ENCODE peak calls at places on chromosome 4, in eight cellular contexts. C is GM12865; T is psoas muscle; X is SK-N-MC; M is CD4-positive, alpha-beta memory T cell; B is stomach; O is aorta; Z is body of pancreas. H is an unnamed sample.

GRCh38 chr4:85491527-85491926 is 16.6 kb downstream of the ARHGAP24 start:
- DNase-seq in T (no peak), Z (no peak), O (no peak), M (no peak), B (no peak), C (peak), X (no peak), H (no peak)

GRCh38 chr4:164768516-164768915 is 14.6 kb downstream of the SMIM31 start:
- DNase-seq in C (peak), X (peak), Z (no peak), M (no peak), B (no peak), O (no peak), T (no peak), H (no peak)

GRCh38 chr4:140717313-140717712 is 38.9 kb downstream of the TBC1D9 start:
- DNase-seq in B (no peak), M (no peak), X (no peak), Z (no peak), T (no peak), O (no peak), C (no peak), H (no peak)

GRCh38 chr4:185238261-185238681 is 28.9 kb downstream of the SNX25 start:
- DNase-seq in Z (no peak), B (no peak), T (no peak), O (no peak), X (no peak), M (no peak), C (no peak), H (no peak)

GRCh38 chr4:164890691-164891090 is 13.7 kb downstream of the APELA start:
- DNase-seq in O (no peak), B (no peak), C (peak), Z (no peak), T (no peak), M (no peak), X (no peak), H (no peak)

GRCh38 chr4:185054876-185055275 is 36.6 kb downstream of the HELT start:
- DNase-seq in C (no peak), Z (no peak), X (no peak), M (no peak), B (no peak), T (no peak), O (no peak), H (no peak)

GRCh38 chr4:117447925-117448324 is 362.5 kb upstream of the TRAM1L1 start:
- DNase-seq in M (no peak), C (peak), T (no peak), Z (no peak), B (no peak), O (no peak), X (no peak), H (no peak)

GRCh38 chr4:92307156-92307555 is 3.4 kb downstream of the GRID2 start:
- DNase-seq in B (no peak), T (no peak), M (no peak), X (no peak), O (no peak), C (no peak), Z (no peak), H (no peak)

GRCh38 chr4:9999956-10000551 is 21.2 kb downstream of the SLC2A9 start:
- DNase-seq in M (no peak), Z (no peak), C (peak), B (no peak), T (no peak), X (no peak), O (no peak), H (no peak)

DNA sequence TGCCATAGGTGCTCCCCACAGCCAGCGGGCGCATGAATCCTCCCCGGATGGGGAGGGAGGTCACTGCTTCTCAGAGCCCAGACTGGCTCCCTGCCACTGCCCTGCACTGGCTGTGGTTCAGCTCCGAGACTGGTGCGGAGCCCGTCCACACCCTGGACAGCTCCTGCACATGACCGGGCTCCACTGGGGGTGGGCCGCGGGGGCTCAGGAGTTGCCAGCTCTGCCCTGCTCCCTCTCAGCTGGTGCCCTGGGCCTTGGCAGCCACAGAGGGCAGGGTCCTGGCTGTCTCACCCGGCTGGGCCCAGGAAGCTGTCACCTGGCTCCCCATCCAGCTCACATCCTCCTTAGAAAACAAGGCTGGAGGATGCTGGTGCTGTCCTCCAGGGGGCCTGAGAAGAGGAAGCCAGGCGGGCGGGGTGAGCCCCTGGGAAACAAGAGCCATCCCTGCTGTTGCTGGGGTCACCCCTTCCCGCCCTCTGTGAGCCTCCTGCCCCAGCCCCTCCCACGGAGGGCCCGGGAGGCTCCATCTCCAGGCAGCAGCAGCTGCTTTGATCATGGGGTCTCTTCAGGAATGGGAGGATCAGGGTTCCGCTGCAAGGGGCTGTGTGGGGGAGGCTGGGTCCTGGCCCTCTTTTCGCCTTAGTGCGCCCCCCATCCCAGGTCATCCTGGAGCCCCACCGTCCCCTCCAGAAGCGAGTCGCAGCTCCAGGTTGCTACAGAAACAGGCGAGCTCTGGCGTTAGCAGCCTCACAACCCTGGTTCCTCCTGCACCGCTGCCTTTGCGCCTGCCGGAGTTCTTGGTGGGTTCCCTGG is 64.7 kb upstream of the ADRA2C start:
- DNase-seq in Z (no peak), O (peak), T (peak), C (no peak), B (no peak), M (no peak), X (no peak), H (peak)
- H3K4me3 ChIP-seq in Z (no peak), O (no peak), T (no peak), C (no peak), B (no peak), M (no peak), X (no peak), H (no peak)

GRCh38 chr4:15376145-15376544 is 51.7 kb upstream of the C1QTNF7 start:
- DNase-seq in B (no peak), C (no peak), T (no peak), M (no peak), X (no peak), Z (no peak), O (no peak), H (no peak)
- H3K4me3 ChIP-seq in B (no peak), C (no peak), T (no peak), M (no peak), X (no peak), Z (no peak), O (no peak), H (no peak)

GRCh38 chr4:82042042-82042441 is 331.7 kb downstream of the HNRNPD start:
- DNase-seq in C (no peak), X (no peak), Z (no peak), O (no peak), T (no peak), M (no peak), B (no peak), H (no peak)

GRCh38 chr4:82045267-82045666 is 328.5 kb downstream of the HNRNPD start:
- DNase-seq in X (no peak), O (no peak), T (no peak), M (no peak), C (no peak), B (no peak), Z (no peak), H (no peak)

GRCh38 chr4:82043809-82044137 is 330.0 kb downstream of the HNRNPD start:
- DNase-seq in O (no peak), C (no peak), T (no peak), M (no peak), Z (no peak), X (no peak), B (no peak), H (peak)

GRCh38 chr4:82044141-82044993 is 329.4 kb downstream of the HNRNPD start:
- DNase-seq in B (peak), C (no peak), M (no peak), Z (peak), T (peak), X (no peak), O (peak), H (peak)

GRCh38 chr4:82043081-82043808 is 330.5 kb downstream of the HNRNPD start:
- DNase-seq in O (no peak), T (no peak), Z (peak), X (no peak), B (peak), C (no peak), M (no peak), H (no peak)
- H3K4me3 ChIP-seq in O (no peak), T (peak), Z (no peak), X (peak), B (peak), C (no peak), M (no peak), H (peak)

GRCh38 chr4:174136013-174136412 is 147.5 kb downstream of the FBXO8 start:
- DNase-seq in M (peak), Z (peak), T (no peak), C (no peak), B (no peak), O (no peak), X (no peak), H (no peak)

GRCh38 chr4:174137698-174138097 is 145.8 kb downstream of the FBXO8 start:
- DNase-seq in B (no peak), X (no peak), M (no peak), Z (no peak), C (no peak), T (no peak), O (no peak), H (no peak)

GRCh38 chr4:174134361-174134760 is 149.1 kb downstream of the FBXO8 start:
- DNase-seq in M (no peak), Z (no peak), C (no peak), T (no peak), X (no peak), B (no peak), O (no peak), H (no peak)

GRCh38 chr4:174133525-174133924 is 149.9 kb downstream of the FBXO8 start:
- DNase-seq in M (no peak), X (peak), T (no peak), Z (no peak), O (no peak), B (no peak), C (no peak), H (no peak)

DNA sequence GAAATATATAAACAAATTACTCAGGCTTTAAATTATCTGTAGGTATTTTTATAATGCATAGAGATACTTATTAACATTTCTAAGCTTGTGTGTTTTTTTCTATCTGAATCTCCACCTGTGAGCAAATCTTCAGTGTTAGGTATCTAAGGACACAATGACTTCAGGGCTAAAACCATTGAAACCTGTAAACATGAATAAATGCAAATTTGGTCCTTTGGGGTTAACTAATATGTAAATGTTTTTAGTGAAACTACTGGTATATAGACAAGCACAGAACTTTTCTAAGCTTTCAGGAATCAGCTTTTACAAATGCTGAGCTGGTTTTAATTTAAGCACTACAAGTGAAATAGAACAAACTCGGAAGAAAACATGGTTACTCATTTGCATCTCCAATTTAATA is 147.9 kb downstream of the FBXO8 start:
- DNase-seq in C (no peak), M (no peak), B (no peak), O (no peak), X (no peak), T (no peak), Z (no peak), H (no peak)
- H3K4me3 ChIP-seq in C (no peak), M (no peak), B (peak), O (peak), X (peak), T (peak), Z (no peak), H (peak)

GRCh38 chr4:8838296-8838695 is 33.3 kb downstream of the HMX1 start:
- DNase-seq in X (no peak), Z (no peak), O (no peak), T (no peak), B (no peak), M (no peak), C (no peak), H (no peak)
- H3K4me3 ChIP-seq in X (no peak), Z (no peak), O (no peak), T (no peak), B (no peak), M (no peak), C (no peak), H (no peak)

GRCh38 chr4:11429646-11430045 is 952 bp upstream of the HS3ST1 start:
- DNase-seq in X (no peak), O (no peak), T (no peak), C (no peak), B (peak), M (no peak), Z (no peak), H (no peak)
- H3K4me3 ChIP-seq in X (no peak), O (no peak), T (peak), C (peak), B (peak), M (no peak), Z (peak), H (peak)

GRCh38 chr4:53672873-53673272 is 81.6 kb upstream of the LNX1 start:
- DNase-seq in B (no peak), O (no peak), Z (no peak), M (no peak), T (no peak), C (no peak), X (no peak), H (no peak)

GRCh38 chr4:53674891-53675290 is 83.6 kb upstream of the LNX1 start:
- DNase-seq in Z (no peak), X (peak), O (no peak), C (no peak), T (no peak), M (no peak), B (no peak), H (no peak)

GRCh38 chr4:53680588-53680987 is 89.3 kb upstream of the LNX1 start:
- DNase-seq in B (no peak), T (no peak), X (no peak), O (no peak), C (no peak), M (no peak), Z (no peak), H (no peak)

GRCh38 chr4:53680168-53680567 is 88.9 kb upstream of the LNX1 start:
- DNase-seq in X (no peak), M (no peak), O (no peak), Z (no peak), C (no peak), B (no peak), T (no peak), H (no peak)

GRCh38 chr4:53676402-53676871 is 85.2 kb upstream of the LNX1 start:
- DNase-seq in X (peak), Z (no peak), C (no peak), M (no peak), T (no peak), B (no peak), O (no peak), H (no peak)
- H3K4me3 ChIP-seq in X (no peak), Z (no peak), C (no peak), M (no peak), T (no peak), B (no peak), O (no peak), H (no peak)

GRCh38 chr4:122636697-122637096 is 15.8 kb upstream of the IL21 start:
- DNase-seq in O (no peak), B (no peak), T (no peak), Z (no peak), C (peak), X (no peak), M (no peak), H (no peak)
- H3K4me3 ChIP-seq in O (no peak), B (no peak), T (no peak), Z (no peak), C (no peak), X (no peak), M (no peak), H (no peak)

DNA sequence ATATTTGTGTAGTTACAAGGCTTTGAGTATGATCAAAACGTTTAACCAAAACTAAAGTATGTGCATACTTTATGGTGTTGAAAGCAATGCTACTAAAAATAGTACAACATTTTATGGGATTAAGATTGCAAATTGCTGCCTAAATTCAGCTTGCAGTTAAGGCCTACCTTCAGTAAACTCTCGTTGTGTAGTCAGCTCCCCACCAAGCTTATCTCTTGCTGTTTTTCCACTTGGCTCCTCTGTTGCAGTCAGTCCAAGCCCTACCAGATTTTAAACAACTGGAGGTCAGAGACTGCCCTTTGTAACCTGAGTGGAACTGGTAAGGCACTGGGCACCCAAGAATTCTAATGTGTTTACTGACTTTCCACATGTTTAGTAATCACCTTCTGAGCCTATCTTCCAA is 25.7 kb downstream of the AFF1 start:
- DNase-seq in Z (peak), B (no peak), X (no peak), T (no peak), C (no peak), M (no peak), O (no peak), H (no peak)
- H3K4me3 ChIP-seq in Z (no peak), B (no peak), X (peak), T (no peak), C (peak), M (no peak), O (no peak), H (no peak)

GRCh38 chr4:16897351-16897750 is 1.1 kb downstream of the LDB2 start:
- DNase-seq in B (no peak), C (no peak), O (no peak), T (no peak), X (no peak), M (no peak), Z (no peak), H (no peak)
- H3K4me3 ChIP-seq in B (peak), C (peak), O (no peak), T (peak), X (peak), M (no peak), Z (no peak), H (peak)

H was measured in lower lobe of right lung.